ENCODE peak calls at places on chromosomes 2 and 18, in eight cellular contexts. J is right cardiac atrium; N is CD4-positive, CD25-positive, alpha-beta regulatory T cell; D is pancreas; U is lower lobe of right lung; W is Panc1; G is A549; Q is GM12878. Y is an unnamed sample.

GRCh38 chr18:69838620-69839411 is 108.9 kb downstream of the CD226 start:
- ATAC-seq in J (peak), N (no peak), D (no peak), U (peak), W (no peak), G (peak), Q (peak), Y (no peak)

GRCh38 chr2:217120429-217120828 is 260.6 kb upstream of the TNP1 start:
- ATAC-seq in J (no peak), N (no peak), D (no peak), U (no peak), W (no peak), G (no peak), Q (no peak), Y (no peak)

GRCh38 chr2:6982934-6983589 is 65.8 kb downstream of the RNF144A start:
- ATAC-seq in J (peak), N (no peak), D (no peak), U (no peak), W (no peak), G (no peak), Q (no peak), Y (no peak)

GRCh38 chr2:65427536-65427935 is 4.9 kb downstream of the SPRED2 start:
- ATAC-seq in J (no peak), N (no peak), D (no peak), U (no peak), W (no peak), G (no peak), Q (no peak), Y (no peak)

GRCh38 chr18:21110667-21111350 is 804 bp downstream of the ROCK1 start:
- ATAC-seq in J (peak), N (peak), D (peak), U (peak), W (peak), G (peak), Q (peak), Y (no peak)

GRCh38 chr2:188984126-188984525 is 10.0 kb downstream of the COL3A1 start:
- ATAC-seq in J (peak), N (no peak), D (no peak), U (no peak), W (no peak), G (peak), Q (peak), Y (peak)

GRCh38 chr2:99827296-99827999 is 314.9 kb downstream of the AFF3 start:
- ATAC-seq in J (no peak), N (no peak), D (no peak), U (peak), W (no peak), G (no peak), Q (no peak), Y (no peak)

GRCh38 chr2:68767031-68767961 is 32.7 kb downstream of the ARHGAP25 start:
- ATAC-seq in J (no peak), N (peak), D (no peak), U (peak), W (no peak), G (no peak), Q (peak), Y (no peak)

GRCh38 chr2:121501070-121501469 is 29.6 kb upstream of the RNU4ATAC start:
- ATAC-seq in J (no peak), N (no peak), D (no peak), U (no peak), W (no peak), G (no peak), Q (peak), Y (no peak)

GRCh38 chr18:49486959-49487710 is at the start of gene C18orf32:
- ATAC-seq in J (peak), N (peak), D (peak), U (peak), W (peak), G (peak), Q (peak), Y (peak)

GRCh38 chr2:120470717-120471060 is 124.8 kb downstream of the INHBB start:
- ATAC-seq in J (peak), N (no peak), D (peak), U (no peak), W (peak), G (no peak), Q (no peak), Y (peak)

GRCh38 chr2:161412346-161412745 is 3.8 kb upstream of the TBR1 start:
- ATAC-seq in J (no peak), N (no peak), D (no peak), U (no peak), W (no peak), G (no peak), Q (no peak), Y (no peak)

GRCh38 chr2:100895402-100895801 is 75.5 kb downstream of the NPAS2 start:
- ATAC-seq in J (peak), N (no peak), D (peak), U (peak), W (peak), G (peak), Q (no peak), Y (no peak)

GRCh38 chr2:15603044-15603765 is 11.5 kb downstream of the DDX1 start:
- ATAC-seq in J (no peak), N (no peak), D (no peak), U (no peak), W (no peak), G (no peak), Q (no peak), Y (no peak)

DNA sequence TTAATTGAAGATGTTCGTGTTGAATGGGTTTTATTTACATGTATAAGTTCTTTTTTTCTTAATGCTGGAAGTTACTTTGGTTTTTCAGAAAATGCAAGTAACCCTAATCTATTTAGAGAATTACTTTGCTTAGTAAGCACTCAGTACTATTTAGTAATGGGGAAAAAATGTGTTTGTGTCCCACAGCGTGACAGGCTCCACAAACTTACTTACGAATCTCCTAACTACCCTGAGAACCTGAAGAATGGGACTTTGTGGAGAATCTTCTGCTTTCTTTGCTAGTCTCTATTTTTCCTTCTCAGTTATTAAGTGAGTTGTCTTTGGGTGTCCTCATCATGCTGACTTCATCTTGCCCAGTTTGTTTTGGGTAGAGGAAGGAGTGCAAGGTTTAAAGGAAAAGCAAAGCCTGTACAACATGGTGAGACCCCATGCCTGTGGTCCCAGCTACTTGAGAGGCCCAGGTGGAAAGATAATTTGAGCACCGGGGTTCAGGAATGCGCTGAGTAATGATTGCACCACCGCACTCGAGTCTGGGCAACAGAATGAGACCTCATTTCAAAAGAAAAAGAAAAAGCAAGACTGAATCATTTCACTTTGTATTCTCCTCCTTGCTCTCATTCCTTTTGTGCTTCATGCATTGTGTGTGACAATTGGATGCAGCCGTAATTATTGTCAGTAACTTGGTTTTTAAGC is 10.2 kb downstream of the NEDD4L start:
- ATAC-seq in J (no peak), N (no peak), D (no peak), U (peak), W (no peak), G (peak), Q (no peak), Y (no peak)
- H3K27ac ChIP-seq in J (no peak), N (no peak), D (no peak), U (peak), W (no peak), G (peak), Q (no peak), Y (no peak)

GRCh38 chr2:58032751-58033055 is 13.9 kb upstream of the VRK2 start:
- ATAC-seq in J (no peak), N (no peak), D (no peak), U (no peak), W (no peak), G (no peak), Q (peak), Y (no peak)
- H3K27ac ChIP-seq in J (no peak), N (no peak), D (no peak), U (no peak), W (no peak), G (no peak), Q (peak), Y (no peak)

GRCh38 chr2:9284521-9285297 is 78.1 kb downstream of the ASAP2 start:
- ATAC-seq in J (no peak), N (no peak), D (no peak), U (no peak), W (no peak), G (no peak), Q (no peak), Y (no peak)

GRCh38 chr2:9286553-9287399 is 80.2 kb downstream of the ASAP2 start:
- ATAC-seq in J (no peak), N (no peak), D (no peak), U (no peak), W (peak), G (peak), Q (no peak), Y (no peak)

GRCh38 chr2:9285385-9285784 is 78.8 kb downstream of the ASAP2 start:
- ATAC-seq in J (no peak), N (no peak), D (no peak), U (no peak), W (no peak), G (no peak), Q (no peak), Y (no peak)

GRCh38 chr2:9287400-9288059 is 80.9 kb downstream of the ASAP2 start:
- ATAC-seq in J (peak), N (no peak), D (no peak), U (peak), W (peak), G (peak), Q (no peak), Y (no peak)

GRCh38 chr2:9285921-9286320 is 79.3 kb downstream of the ASAP2 start:
- ATAC-seq in J (no peak), N (no peak), D (no peak), U (no peak), W (no peak), G (no peak), Q (no peak), Y (no peak)
- H3K27ac ChIP-seq in J (no peak), N (no peak), D (no peak), U (no peak), W (peak), G (peak), Q (no peak), Y (no peak)

DNA sequence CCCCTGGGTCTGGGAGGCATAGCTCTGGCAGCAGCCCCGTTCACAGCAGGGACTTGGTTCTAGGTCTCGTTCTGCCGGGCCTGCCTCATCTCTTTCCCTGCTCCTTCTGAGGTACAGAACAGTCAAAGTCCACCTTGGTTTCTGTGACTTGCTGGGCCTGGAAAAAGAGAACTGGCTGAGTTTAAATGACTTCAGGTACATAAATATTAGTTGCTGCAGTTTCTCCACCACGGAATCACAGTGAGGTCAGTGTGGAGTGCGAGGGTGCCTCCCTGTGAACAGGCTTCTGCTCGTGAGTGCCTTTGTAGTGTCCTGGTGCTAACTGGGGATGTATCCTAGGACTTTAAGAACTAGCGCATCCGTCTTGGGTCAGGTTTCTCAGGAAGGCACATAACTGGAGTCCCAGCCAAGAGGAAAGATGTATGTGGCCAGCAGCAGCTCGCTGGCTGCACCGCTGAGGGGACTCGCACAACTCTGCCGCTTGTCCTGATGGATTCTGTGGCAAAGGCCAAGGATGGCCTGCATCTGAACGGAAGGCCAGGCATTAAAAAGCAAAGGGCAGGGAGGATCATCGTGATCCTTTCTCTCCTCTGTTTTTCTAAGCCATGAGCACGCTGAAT is 188.6 kb downstream of the SH3RF3 start:
- ATAC-seq in J (no peak), N (no peak), D (no peak), U (no peak), W (no peak), G (no peak), Q (no peak), Y (no peak)
- H3K27ac ChIP-seq in J (peak), N (no peak), D (no peak), U (peak), W (no peak), G (no peak), Q (no peak), Y (no peak)

GRCh38 chr2:232228332-232228731 is 150.2 kb upstream of the ALPP start:
- ATAC-seq in J (no peak), N (no peak), D (no peak), U (no peak), W (no peak), G (no peak), Q (no peak), Y (no peak)
- H3K27ac ChIP-seq in J (no peak), N (no peak), D (no peak), U (no peak), W (no peak), G (no peak), Q (no peak), Y (no peak)

Y was measured in gastroesophageal sphincter.